ENCODE peak calls at places on chromosome 2, in seven cellular contexts. One of them, this sample, is unnamed.

GRCh38 chr2:152421521-152422367 is 86.8 kb downstream of the FMNL2 start:
- DNase-seq in MCF 10A: peak; percentile 98
- DNase-seq in activated CD4-positive, alpha-beta T cell treated with anti-CD3 and anti-CD28 coated beads, Interleukin-2, amount 50 U/mL, for 24 hours: no peak
- DNase-seq in stimulated activated effector memory CD8-positive, alpha-beta T cell treated with anti-CD3 and anti-CD28 coated beads, Interleukin-12 subunit alpha, Interleukin-12 subunit beta, amount 100 ng/mL, for 72 hours: no peak
- DNase-seq in dorsolateral prefrontal cortex: no peak
- DNase-seq in endothelial cell of umbilical vein: peak; percentile 94
- DNase-seq in HTR-8/SVneo: peak; percentile 81
- DNase-seq in this sample: peak; percentile 99

GRCh38 chr2:11097038-11097720 is 58.1 kb upstream of the SLC66A3 start:
- DNase-seq in HTR-8/SVneo: peak; percentile 19
- DNase-seq in stimulated activated effector memory CD8-positive, alpha-beta T cell treated with anti-CD3 and anti-CD28 coated beads, Interleukin-12 subunit alpha, Interleukin-12 subunit beta, amount 100 ng/mL, for 72 hours: no peak
- DNase-seq in dorsolateral prefrontal cortex: no peak
- DNase-seq in MCF 10A: peak; percentile 23
- DNase-seq in activated CD4-positive, alpha-beta T cell treated with anti-CD3 and anti-CD28 coated beads, Interleukin-2, amount 50 U/mL, for 24 hours: no peak
- DNase-seq in endothelial cell of umbilical vein: no peak
- DNase-seq in this sample: peak; percentile 48

GRCh38 chr2:234100686-234101085 is 50.2 kb downstream of the SPP2 start:
- DNase-seq in MCF 10A: no peak
- DNase-seq in stimulated activated effector memory CD8-positive, alpha-beta T cell treated with anti-CD3 and anti-CD28 coated beads, Interleukin-12 subunit alpha, Interleukin-12 subunit beta, amount 100 ng/mL, for 72 hours: no peak
- DNase-seq in dorsolateral prefrontal cortex: no peak
- DNase-seq in endothelial cell of umbilical vein: no peak
- DNase-seq in HTR-8/SVneo: no peak
- DNase-seq in activated CD4-positive, alpha-beta T cell treated with anti-CD3 and anti-CD28 coated beads, Interleukin-2, amount 50 U/mL, for 24 hours: no peak
- DNase-seq in this sample: no peak

GRCh38 chr2:179646862-179647261 is 214.6 kb downstream of the ZNF385B start:
- DNase-seq in stimulated activated effector memory CD8-positive, alpha-beta T cell treated with anti-CD3 and anti-CD28 coated beads, Interleukin-12 subunit alpha, Interleukin-12 subunit beta, amount 100 ng/mL, for 72 hours: no peak
- DNase-seq in HTR-8/SVneo: no peak
- DNase-seq in dorsolateral prefrontal cortex: no peak
- DNase-seq in MCF 10A: no peak
- DNase-seq in activated CD4-positive, alpha-beta T cell treated with anti-CD3 and anti-CD28 coated beads, Interleukin-2, amount 50 U/mL, for 24 hours: no peak
- DNase-seq in endothelial cell of umbilical vein: no peak
- DNase-seq in this sample: no peak

GRCh38 chr2:18959952-18960717 is 370.8 kb upstream of the NT5C1B start:
- DNase-seq in stimulated activated effector memory CD8-positive, alpha-beta T cell treated with anti-CD3 and anti-CD28 coated beads, Interleukin-12 subunit alpha, Interleukin-12 subunit beta, amount 100 ng/mL, for 72 hours: no peak
- DNase-seq in dorsolateral prefrontal cortex: no peak
- DNase-seq in MCF 10A: peak; percentile 91
- DNase-seq in HTR-8/SVneo: no peak
- DNase-seq in activated CD4-positive, alpha-beta T cell treated with anti-CD3 and anti-CD28 coated beads, Interleukin-2, amount 50 U/mL, for 24 hours: no peak
- DNase-seq in endothelial cell of umbilical vein: no peak
- DNase-seq in this sample: peak; percentile 79

GRCh38 chr2:150319632-150320555 is 167.6 kb downstream of the RND3 start:
- DNase-seq in endothelial cell of umbilical vein: no peak
- DNase-seq in HTR-8/SVneo: no peak
- DNase-seq in activated CD4-positive, alpha-beta T cell treated with anti-CD3 and anti-CD28 coated beads, Interleukin-2, amount 50 U/mL, for 24 hours: no peak
- DNase-seq in MCF 10A: no peak
- DNase-seq in dorsolateral prefrontal cortex: no peak
- DNase-seq in stimulated activated effector memory CD8-positive, alpha-beta T cell treated with anti-CD3 and anti-CD28 coated beads, Interleukin-12 subunit alpha, Interleukin-12 subunit beta, amount 100 ng/mL, for 72 hours: no peak
- DNase-seq in this sample: no peak

GRCh38 chr2:64636105-64636873 is 17.4 kb downstream of the SERTAD2 start:
- DNase-seq in MCF 10A: no peak
- DNase-seq in HTR-8/SVneo: no peak
- DNase-seq in dorsolateral prefrontal cortex: no peak
- DNase-seq in activated CD4-positive, alpha-beta T cell treated with anti-CD3 and anti-CD28 coated beads, Interleukin-2, amount 50 U/mL, for 24 hours: no peak
- DNase-seq in stimulated activated effector memory CD8-positive, alpha-beta T cell treated with anti-CD3 and anti-CD28 coated beads, Interleukin-12 subunit alpha, Interleukin-12 subunit beta, amount 100 ng/mL, for 72 hours: no peak
- DNase-seq in endothelial cell of umbilical vein: no peak
- DNase-seq in this sample: peak; percentile 23

GRCh38 chr2:113164930-113165585 is 8.7 kb upstream of the PSD4 start:
- DNase-seq in HTR-8/SVneo: no peak
- DNase-seq in endothelial cell of umbilical vein: no peak
- DNase-seq in MCF 10A: no peak
- DNase-seq in activated CD4-positive, alpha-beta T cell treated with anti-CD3 and anti-CD28 coated beads, Interleukin-2, amount 50 U/mL, for 24 hours: no peak
- DNase-seq in stimulated activated effector memory CD8-positive, alpha-beta T cell treated with anti-CD3 and anti-CD28 coated beads, Interleukin-12 subunit alpha, Interleukin-12 subunit beta, amount 100 ng/mL, for 72 hours: no peak
- DNase-seq in dorsolateral prefrontal cortex: no peak
- DNase-seq in this sample: no peak

GRCh38 chr2:5689790-5690189 is 2.4 kb upstream of the SOX11 start:
- DNase-seq in endothelial cell of umbilical vein: no peak
- DNase-seq in MCF 10A: no peak
- DNase-seq in dorsolateral prefrontal cortex: no peak
- DNase-seq in activated CD4-positive, alpha-beta T cell treated with anti-CD3 and anti-CD28 coated beads, Interleukin-2, amount 50 U/mL, for 24 hours: no peak
- DNase-seq in stimulated activated effector memory CD8-positive, alpha-beta T cell treated with anti-CD3 and anti-CD28 coated beads, Interleukin-12 subunit alpha, Interleukin-12 subunit beta, amount 100 ng/mL, for 72 hours: no peak
- DNase-seq in HTR-8/SVneo: no peak
- DNase-seq in this sample: no peak

GRCh38 chr2:148932536-148932935 is 57.5 kb downstream of the KIF5C start:
- DNase-seq in MCF 10A: no peak
- DNase-seq in dorsolateral prefrontal cortex: no peak
- DNase-seq in HTR-8/SVneo: no peak
- DNase-seq in stimulated activated effector memory CD8-positive, alpha-beta T cell treated with anti-CD3 and anti-CD28 coated beads, Interleukin-12 subunit alpha, Interleukin-12 subunit beta, amount 100 ng/mL, for 72 hours: no peak
- DNase-seq in endothelial cell of umbilical vein: no peak
- DNase-seq in activated CD4-positive, alpha-beta T cell treated with anti-CD3 and anti-CD28 coated beads, Interleukin-2, amount 50 U/mL, for 24 hours: no peak
- DNase-seq in this sample: no peak

GRCh38 chr2:65374555-65374954 is 57.8 kb downstream of the SPRED2 start:
- DNase-seq in activated CD4-positive, alpha-beta T cell treated with anti-CD3 and anti-CD28 coated beads, Interleukin-2, amount 50 U/mL, for 24 hours: no peak
- DNase-seq in stimulated activated effector memory CD8-positive, alpha-beta T cell treated with anti-CD3 and anti-CD28 coated beads, Interleukin-12 subunit alpha, Interleukin-12 subunit beta, amount 100 ng/mL, for 72 hours: no peak
- DNase-seq in HTR-8/SVneo: no peak
- DNase-seq in MCF 10A: no peak
- DNase-seq in endothelial cell of umbilical vein: no peak
- DNase-seq in dorsolateral prefrontal cortex: no peak
- DNase-seq in this sample: no peak

GRCh38 chr2:120589782-120590608 is 145.7 kb upstream of the GLI2 start:
- DNase-seq in HTR-8/SVneo: no peak
- DNase-seq in stimulated activated effector memory CD8-positive, alpha-beta T cell treated with anti-CD3 and anti-CD28 coated beads, Interleukin-12 subunit alpha, Interleukin-12 subunit beta, amount 100 ng/mL, for 72 hours: no peak
- DNase-seq in MCF 10A: peak; percentile 89
- DNase-seq in activated CD4-positive, alpha-beta T cell treated with anti-CD3 and anti-CD28 coated beads, Interleukin-2, amount 50 U/mL, for 24 hours: no peak
- DNase-seq in dorsolateral prefrontal cortex: no peak
- DNase-seq in endothelial cell of umbilical vein: peak; percentile 92
- DNase-seq in this sample: peak; percentile 96

GRCh38 chr2:143345887-143346612 is 216.8 kb downstream of the ARHGAP15 start:
- DNase-seq in HTR-8/SVneo: no peak
- DNase-seq in stimulated activated effector memory CD8-positive, alpha-beta T cell treated with anti-CD3 and anti-CD28 coated beads, Interleukin-12 subunit alpha, Interleukin-12 subunit beta, amount 100 ng/mL, for 72 hours: no peak
- DNase-seq in endothelial cell of umbilical vein: no peak
- DNase-seq in dorsolateral prefrontal cortex: no peak
- DNase-seq in MCF 10A: peak; percentile 16
- DNase-seq in activated CD4-positive, alpha-beta T cell treated with anti-CD3 and anti-CD28 coated beads, Interleukin-2, amount 50 U/mL, for 24 hours: no peak
- DNase-seq in this sample: no peak

GRCh38 chr2:191710411-191710900 is 32.5 kb downstream of the NABP1 start:
- DNase-seq in dorsolateral prefrontal cortex: no peak
- DNase-seq in MCF 10A: peak; percentile 46
- DNase-seq in activated CD4-positive, alpha-beta T cell treated with anti-CD3 and anti-CD28 coated beads, Interleukin-2, amount 50 U/mL, for 24 hours: no peak
- DNase-seq in HTR-8/SVneo: no peak
- DNase-seq in endothelial cell of umbilical vein: no peak
- DNase-seq in stimulated activated effector memory CD8-positive, alpha-beta T cell treated with anti-CD3 and anti-CD28 coated beads, Interleukin-12 subunit alpha, Interleukin-12 subunit beta, amount 100 ng/mL, for 72 hours: no peak
- DNase-seq in this sample: no peak

GRCh38 chr2:25794544-25795276 is 83.6 kb downstream of the ASXL2 start:
- DNase-seq in stimulated activated effector memory CD8-positive, alpha-beta T cell treated with anti-CD3 and anti-CD28 coated beads, Interleukin-12 subunit alpha, Interleukin-12 subunit beta, amount 100 ng/mL, for 72 hours: no peak
- DNase-seq in HTR-8/SVneo: no peak
- DNase-seq in endothelial cell of umbilical vein: peak; percentile 44
- DNase-seq in MCF 10A: no peak
- DNase-seq in activated CD4-positive, alpha-beta T cell treated with anti-CD3 and anti-CD28 coated beads, Interleukin-2, amount 50 U/mL, for 24 hours: no peak
- DNase-seq in dorsolateral prefrontal cortex: no peak
- DNase-seq in this sample: no peak

GRCh38 chr2:54041135-54041534 is 70.3 kb upstream of the PSME4 start:
- DNase-seq in stimulated activated effector memory CD8-positive, alpha-beta T cell treated with anti-CD3 and anti-CD28 coated beads, Interleukin-12 subunit alpha, Interleukin-12 subunit beta, amount 100 ng/mL, for 72 hours: peak; percentile 36
- DNase-seq in HTR-8/SVneo: no peak
- DNase-seq in activated CD4-positive, alpha-beta T cell treated with anti-CD3 and anti-CD28 coated beads, Interleukin-2, amount 50 U/mL, for 24 hours: peak; percentile 28
- DNase-seq in MCF 10A: peak; percentile 45
- DNase-seq in endothelial cell of umbilical vein: no peak
- DNase-seq in dorsolateral prefrontal cortex: no peak
- DNase-seq in this sample: peak; percentile 88

GRCh38 chr2:31239842-31240198 is 5.9 kb downstream of the EHD3 start:
- DNase-seq in dorsolateral prefrontal cortex: peak; percentile 64
- DNase-seq in endothelial cell of umbilical vein: no peak
- DNase-seq in MCF 10A: no peak
- DNase-seq in activated CD4-positive, alpha-beta T cell treated with anti-CD3 and anti-CD28 coated beads, Interleukin-2, amount 50 U/mL, for 24 hours: no peak
- DNase-seq in HTR-8/SVneo: no peak
- DNase-seq in stimulated activated effector memory CD8-positive, alpha-beta T cell treated with anti-CD3 and anti-CD28 coated beads, Interleukin-12 subunit alpha, Interleukin-12 subunit beta, amount 100 ng/mL, for 72 hours: no peak
- DNase-seq in this sample: no peak

GRCh38 chr2:124725187-124725586 is 700.1 kb downstream of the CNTNAP5 start:
- DNase-seq in dorsolateral prefrontal cortex: no peak
- DNase-seq in MCF 10A: no peak
- DNase-seq in HTR-8/SVneo: no peak
- DNase-seq in activated CD4-positive, alpha-beta T cell treated with anti-CD3 and anti-CD28 coated beads, Interleukin-2, amount 50 U/mL, for 24 hours: no peak
- DNase-seq in endothelial cell of umbilical vein: no peak
- DNase-seq in stimulated activated effector memory CD8-positive, alpha-beta T cell treated with anti-CD3 and anti-CD28 coated beads, Interleukin-12 subunit alpha, Interleukin-12 subunit beta, amount 100 ng/mL, for 72 hours: no peak
- DNase-seq in this sample: no peak

GRCh38 chr2:207768891-207769596 is 662 bp downstream of the FZD5 start:
- DNase-seq in activated CD4-positive, alpha-beta T cell treated with anti-CD3 and anti-CD28 coated beads, Interleukin-2, amount 50 U/mL, for 24 hours: no peak
- DNase-seq in HTR-8/SVneo: peak; percentile 42
- DNase-seq in stimulated activated effector memory CD8-positive, alpha-beta T cell treated with anti-CD3 and anti-CD28 coated beads, Interleukin-12 subunit alpha, Interleukin-12 subunit beta, amount 100 ng/mL, for 72 hours: peak; percentile 36
- DNase-seq in MCF 10A: peak; percentile 52
- DNase-seq in dorsolateral prefrontal cortex: peak; percentile 35
- DNase-seq in endothelial cell of umbilical vein: peak; percentile 41
- DNase-seq in this sample: no peak

GRCh38 chr2:47250576-47251403 is 95.7 kb upstream of the STPG4 start:
- DNase-seq in HTR-8/SVneo: no peak
- DNase-seq in dorsolateral prefrontal cortex: no peak
- DNase-seq in endothelial cell of umbilical vein: no peak
- DNase-seq in stimulated activated effector memory CD8-positive, alpha-beta T cell treated with anti-CD3 and anti-CD28 coated beads, Interleukin-12 subunit alpha, Interleukin-12 subunit beta, amount 100 ng/mL, for 72 hours: no peak
- DNase-seq in MCF 10A: peak; percentile 45
- DNase-seq in activated CD4-positive, alpha-beta T cell treated with anti-CD3 and anti-CD28 coated beads, Interleukin-2, amount 50 U/mL, for 24 hours: no peak
- DNase-seq in this sample: peak; percentile 54

GRCh38 chr2:234880551-234881211 is 71.1 kb upstream of the SH3BP4 start:
- DNase-seq in HTR-8/SVneo: peak; percentile 35
- DNase-seq in endothelial cell of umbilical vein: peak; percentile 94
- DNase-seq in MCF 10A: peak; percentile 96
- DNase-seq in dorsolateral prefrontal cortex: no peak
- DNase-seq in stimulated activated effector memory CD8-positive, alpha-beta T cell treated with anti-CD3 and anti-CD28 coated beads, Interleukin-12 subunit alpha, Interleukin-12 subunit beta, amount 100 ng/mL, for 72 hours: no peak
- DNase-seq in activated CD4-positive, alpha-beta T cell treated with anti-CD3 and anti-CD28 coated beads, Interleukin-2, amount 50 U/mL, for 24 hours: no peak
- DNase-seq in this sample: peak; percentile 99

GRCh38 chr2:121480826-121481225 is 49.9 kb upstream of the RNU4ATAC start:
- DNase-seq in HTR-8/SVneo: no peak
- DNase-seq in dorsolateral prefrontal cortex: no peak
- DNase-seq in stimulated activated effector memory CD8-positive, alpha-beta T cell treated with anti-CD3 and anti-CD28 coated beads, Interleukin-12 subunit alpha, Interleukin-12 subunit beta, amount 100 ng/mL, for 72 hours: no peak
- DNase-seq in activated CD4-positive, alpha-beta T cell treated with anti-CD3 and anti-CD28 coated beads, Interleukin-2, amount 50 U/mL, for 24 hours: no peak
- DNase-seq in endothelial cell of umbilical vein: peak; percentile 8
- DNase-seq in MCF 10A: peak; percentile 94
- DNase-seq in this sample: peak; percentile 73

GRCh38 chr2:46294185-46294836 is 2.9 kb upstream of the EPAS1 start:
- DNase-seq in HTR-8/SVneo: no peak
- DNase-seq in activated CD4-positive, alpha-beta T cell treated with anti-CD3 and anti-CD28 coated beads, Interleukin-2, amount 50 U/mL, for 24 hours: no peak
- DNase-seq in MCF 10A: peak; percentile 53
- DNase-seq in stimulated activated effector memory CD8-positive, alpha-beta T cell treated with anti-CD3 and anti-CD28 coated beads, Interleukin-12 subunit alpha, Interleukin-12 subunit beta, amount 100 ng/mL, for 72 hours: no peak
- DNase-seq in dorsolateral prefrontal cortex: no peak
- DNase-seq in endothelial cell of umbilical vein: peak; percentile 44
- DNase-seq in this sample: no peak

GRCh38 chr2:28665041-28665704 is 86.5 kb upstream of the PPP1CB start:
- DNase-seq in stimulated activated effector memory CD8-positive, alpha-beta T cell treated with anti-CD3 and anti-CD28 coated beads, Interleukin-12 subunit alpha, Interleukin-12 subunit beta, amount 100 ng/mL, for 72 hours: no peak
- DNase-seq in activated CD4-positive, alpha-beta T cell treated with anti-CD3 and anti-CD28 coated beads, Interleukin-2, amount 50 U/mL, for 24 hours: no peak
- DNase-seq in endothelial cell of umbilical vein: peak; percentile 62
- DNase-seq in dorsolateral prefrontal cortex: peak; percentile 57
- DNase-seq in MCF 10A: peak; percentile 30
- DNase-seq in HTR-8/SVneo: no peak
- DNase-seq in this sample: peak; percentile 33

GRCh38 chr2:1546023-1546591 is 132.8 kb downstream of the TPO start:
- DNase-seq in MCF 10A: peak; percentile 73
- DNase-seq in activated CD4-positive, alpha-beta T cell treated with anti-CD3 and anti-CD28 coated beads, Interleukin-2, amount 50 U/mL, for 24 hours: no peak
- DNase-seq in HTR-8/SVneo: peak; percentile 72
- DNase-seq in stimulated activated effector memory CD8-positive, alpha-beta T cell treated with anti-CD3 and anti-CD28 coated beads, Interleukin-12 subunit alpha, Interleukin-12 subunit beta, amount 100 ng/mL, for 72 hours: no peak
- DNase-seq in endothelial cell of umbilical vein: peak; percentile 25
- DNase-seq in dorsolateral prefrontal cortex: peak; percentile 59
- DNase-seq in this sample: peak; percentile 42

GRCh38 chr2:172095146-172095904 is 7.4 kb downstream of the DLX2 start:
- DNase-seq in HTR-8/SVneo: peak; percentile 64
- DNase-seq in endothelial cell of umbilical vein: peak; percentile 37
- DNase-seq in MCF 10A: peak; percentile 87
- DNase-seq in stimulated activated effector memory CD8-positive, alpha-beta T cell treated with anti-CD3 and anti-CD28 coated beads, Interleukin-12 subunit alpha, Interleukin-12 subunit beta, amount 100 ng/mL, for 72 hours: no peak
- DNase-seq in activated CD4-positive, alpha-beta T cell treated with anti-CD3 and anti-CD28 coated beads, Interleukin-2, amount 50 U/mL, for 24 hours: no peak
- DNase-seq in dorsolateral prefrontal cortex: no peak
- DNase-seq in this sample: peak; percentile 74

GRCh38 chr2:20594957-20595356 is 55.9 kb downstream of the HS1BP3 start:
- DNase-seq in HTR-8/SVneo: no peak
- DNase-seq in dorsolateral prefrontal cortex: peak; percentile 16
- DNase-seq in MCF 10A: no peak
- DNase-seq in activated CD4-positive, alpha-beta T cell treated with anti-CD3 and anti-CD28 coated beads, Interleukin-2, amount 50 U/mL, for 24 hours: no peak
- DNase-seq in stimulated activated effector memory CD8-positive, alpha-beta T cell treated with anti-CD3 and anti-CD28 coated beads, Interleukin-12 subunit alpha, Interleukin-12 subunit beta, amount 100 ng/mL, for 72 hours: no peak
- DNase-seq in endothelial cell of umbilical vein: no peak
- DNase-seq in this sample: no peak

GRCh38 chr2:126200538-126200937 is 455.4 kb upstream of the GYPC start:
- DNase-seq in endothelial cell of umbilical vein: no peak
- DNase-seq in HTR-8/SVneo: no peak
- DNase-seq in activated CD4-positive, alpha-beta T cell treated with anti-CD3 and anti-CD28 coated beads, Interleukin-2, amount 50 U/mL, for 24 hours: no peak
- DNase-seq in dorsolateral prefrontal cortex: no peak
- DNase-seq in MCF 10A: no peak
- DNase-seq in stimulated activated effector memory CD8-positive, alpha-beta T cell treated with anti-CD3 and anti-CD28 coated beads, Interleukin-12 subunit alpha, Interleukin-12 subunit beta, amount 100 ng/mL, for 72 hours: no peak
- DNase-seq in this sample: no peak

GRCh38 chr2:221588306-221588985 is 16.3 kb upstream of the EPHA4 start:
- DNase-seq in HTR-8/SVneo: no peak
- DNase-seq in dorsolateral prefrontal cortex: no peak
- DNase-seq in stimulated activated effector memory CD8-positive, alpha-beta T cell treated with anti-CD3 and anti-CD28 coated beads, Interleukin-12 subunit alpha, Interleukin-12 subunit beta, amount 100 ng/mL, for 72 hours: no peak
- DNase-seq in activated CD4-positive, alpha-beta T cell treated with anti-CD3 and anti-CD28 coated beads, Interleukin-2, amount 50 U/mL, for 24 hours: no peak
- DNase-seq in endothelial cell of umbilical vein: no peak
- DNase-seq in MCF 10A: no peak
- DNase-seq in this sample: no peak

GRCh38 chr2:86249176-86249842 is 50.1 kb downstream of the MRPL35 start:
- DNase-seq in HTR-8/SVneo: peak; percentile 44
- DNase-seq in MCF 10A: peak; percentile 65
- DNase-seq in activated CD4-positive, alpha-beta T cell treated with anti-CD3 and anti-CD28 coated beads, Interleukin-2, amount 50 U/mL, for 24 hours: no peak
- DNase-seq in endothelial cell of umbilical vein: no peak
- DNase-seq in stimulated activated effector memory CD8-positive, alpha-beta T cell treated with anti-CD3 and anti-CD28 coated beads, Interleukin-12 subunit alpha, Interleukin-12 subunit beta, amount 100 ng/mL, for 72 hours: no peak
- DNase-seq in dorsolateral prefrontal cortex: no peak
- DNase-seq in this sample: peak; percentile 51

GRCh38 chr2:555164-555922 is 121.9 kb downstream of the TMEM18 start:
- DNase-seq in dorsolateral prefrontal cortex: no peak
- DNase-seq in stimulated activated effector memory CD8-positive, alpha-beta T cell treated with anti-CD3 and anti-CD28 coated beads, Interleukin-12 subunit alpha, Interleukin-12 subunit beta, amount 100 ng/mL, for 72 hours: no peak
- DNase-seq in HTR-8/SVneo: no peak
- DNase-seq in activated CD4-positive, alpha-beta T cell treated with anti-CD3 and anti-CD28 coated beads, Interleukin-2, amount 50 U/mL, for 24 hours: no peak
- DNase-seq in endothelial cell of umbilical vein: no peak
- DNase-seq in MCF 10A: peak; percentile 65
- DNase-seq in this sample: no peak

GRCh38 chr2:54275541-54275940 is 19.5 kb upstream of the TSPYL6 start:
- DNase-seq in endothelial cell of umbilical vein: no peak
- DNase-seq in stimulated activated effector memory CD8-positive, alpha-beta T cell treated with anti-CD3 and anti-CD28 coated beads, Interleukin-12 subunit alpha, Interleukin-12 subunit beta, amount 100 ng/mL, for 72 hours: no peak
- DNase-seq in MCF 10A: no peak
- DNase-seq in activated CD4-positive, alpha-beta T cell treated with anti-CD3 and anti-CD28 coated beads, Interleukin-2, amount 50 U/mL, for 24 hours: no peak
- DNase-seq in dorsolateral prefrontal cortex: no peak
- DNase-seq in HTR-8/SVneo: no peak
- DNase-seq in this sample: no peak

This sample was measured in bronchial epithelial cell.